ENCODE peak calls at places on chromosome 6, in six cellular contexts. V is tibial nerve, X is colonic mucosa, U is SK-N-SH, Z is fibroblast of the aortic adventitia, M is SJSA1. L is an unnamed sample.

GRCh38 chr6:11054722-11055121 is 10.6 kb upstream of the ELOVL2 start:
- DNase-seq in U (no peak), V (no peak), M (no peak), X (no peak), Z (no peak), L (no peak)

GRCh38 chr6:160344281-160344680 is 3.9 kb upstream of the SLC22A3 start:
- DNase-seq in X (no peak), V (no peak), Z (no peak), M (no peak), U (no peak), L (no peak)

GRCh38 chr6:48893048-48893447 is 570.0 kb downstream of the MMUT start:
- DNase-seq in V (no peak), U (no peak), Z (no peak), X (no peak), M (no peak), L (no peak)

GRCh38 chr6:158810149-158811095 is 8.7 kb downstream of the EZR start:
- DNase-seq in U (no peak), Z (no peak), V (no peak), M (no peak), X (no peak), L (no peak)

GRCh38 chr6:136958168-136958567 is 36.1 kb downstream of the SLC35D3 start:
- DNase-seq in Z (no peak), X (no peak), V (no peak), U (no peak), M (no peak), L (no peak)

GRCh38 chr6:163963205-163964120 is 548.9 kb downstream of the QKI start:
- DNase-seq in V (no peak), M (no peak), U (no peak), Z (no peak), X (no peak), L (no peak)

GRCh38 chr6:37007340-37008043 is 2.0 kb downstream of the FGD2 start:
- DNase-seq in Z (peak; percentile 15), V (peak; percentile 20), X (no peak), U (no peak), M (no peak), L (no peak)

GRCh38 chr6:111677186-111677990 is 71.7 kb upstream of the TRAF3IP2 start:
- DNase-seq in X (no peak), U (no peak), V (no peak), M (no peak), Z (no peak), L (no peak)

GRCh38 chr6:155078331-155078745 is 83.2 kb downstream of the TIAM2 start:
- DNase-seq in X (no peak), Z (peak; percentile 46), V (peak; percentile 7), M (no peak), U (no peak), L (no peak)

DNA sequence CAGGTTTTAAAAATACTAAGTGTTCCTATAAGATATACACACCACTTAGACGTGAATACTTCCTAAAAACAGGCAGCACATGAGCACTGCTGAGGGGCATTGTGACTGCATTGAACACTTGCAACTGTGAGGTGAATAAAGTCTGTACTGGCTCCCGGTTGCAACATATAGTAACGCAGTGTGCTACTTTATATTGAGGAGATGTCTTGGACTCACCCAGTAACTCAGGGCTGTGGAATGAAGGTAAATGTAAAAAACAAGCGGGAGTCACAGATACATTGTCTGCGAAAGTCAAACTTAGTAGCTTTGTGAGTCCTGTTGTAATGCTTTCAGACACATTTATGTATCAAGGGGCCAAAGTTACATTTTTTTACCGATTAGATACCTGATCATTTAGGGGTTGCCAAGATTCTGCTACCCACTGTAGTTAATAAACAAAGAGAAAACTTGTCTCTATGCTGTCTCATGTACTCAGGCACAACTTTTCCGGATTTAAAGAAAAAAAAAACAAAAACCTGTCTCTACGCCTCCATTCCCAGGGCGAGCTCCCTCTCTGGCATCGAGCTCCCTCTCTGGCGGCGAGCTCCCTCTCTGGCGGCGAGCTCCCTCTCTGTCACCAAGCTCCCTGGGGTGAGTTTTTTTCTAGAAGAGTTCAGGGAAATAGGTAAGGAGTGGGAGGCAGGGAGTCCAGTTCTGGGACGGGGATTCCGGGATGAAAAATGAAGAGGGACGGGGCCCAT is 16.8 kb upstream of the HLA-A start:
- DNase-seq in M (no peak), U (no peak), V (no peak), X (no peak), Z (no peak), L (no peak)
- H3K4me3 ChIP-seq in M (no peak overlapping the region), U (no peak overlapping the region), V (no peak overlapping the region), X (peak overlapping the region; percentile 68), Z (peak overlapping the region; percentile 37), L (no peak overlapping the region)

GRCh38 chr6:54291146-54291545 is 17.1 kb upstream of the TINAG start:
- DNase-seq in V (no peak), Z (peak; percentile 62), X (no peak), U (no peak), M (no peak), L (peak; percentile 31)
- H3K4me3 ChIP-seq in V (no peak overlapping the region), Z (no peak overlapping the region), X (no peak overlapping the region), U (no peak overlapping the region), M (no peak overlapping the region), L (no peak overlapping the region)

GRCh38 chr6:156910938-156911337 is 133.8 kb downstream of the ARID1B start:
- DNase-seq in X (no peak), M (no peak), U (no peak), Z (no peak), V (no peak), L (no peak)
- H3K4me3 ChIP-seq in X (no peak overlapping the region), M (no peak overlapping the region), U (no peak overlapping the region), Z (no peak overlapping the region), V (no peak overlapping the region), L (no peak overlapping the region)

GRCh38 chr6:106860940-106861339 is 113.6 kb downstream of the CD24 start:
- DNase-seq in V (no peak), Z (no peak), U (no peak), M (no peak), X (no peak), L (no peak)

GRCh38 chr6:106857771-106858652 is 116.5 kb downstream of the CD24 start:
- DNase-seq in U (no peak), M (no peak), X (no peak), V (no peak), Z (no peak), L (no peak)

GRCh38 chr6:106858653-106859092 is 115.9 kb downstream of the CD24 start:
- DNase-seq in M (peak; percentile 85), V (no peak), U (no peak), Z (peak; percentile 95), X (peak; percentile 87), L (no peak)

DNA sequence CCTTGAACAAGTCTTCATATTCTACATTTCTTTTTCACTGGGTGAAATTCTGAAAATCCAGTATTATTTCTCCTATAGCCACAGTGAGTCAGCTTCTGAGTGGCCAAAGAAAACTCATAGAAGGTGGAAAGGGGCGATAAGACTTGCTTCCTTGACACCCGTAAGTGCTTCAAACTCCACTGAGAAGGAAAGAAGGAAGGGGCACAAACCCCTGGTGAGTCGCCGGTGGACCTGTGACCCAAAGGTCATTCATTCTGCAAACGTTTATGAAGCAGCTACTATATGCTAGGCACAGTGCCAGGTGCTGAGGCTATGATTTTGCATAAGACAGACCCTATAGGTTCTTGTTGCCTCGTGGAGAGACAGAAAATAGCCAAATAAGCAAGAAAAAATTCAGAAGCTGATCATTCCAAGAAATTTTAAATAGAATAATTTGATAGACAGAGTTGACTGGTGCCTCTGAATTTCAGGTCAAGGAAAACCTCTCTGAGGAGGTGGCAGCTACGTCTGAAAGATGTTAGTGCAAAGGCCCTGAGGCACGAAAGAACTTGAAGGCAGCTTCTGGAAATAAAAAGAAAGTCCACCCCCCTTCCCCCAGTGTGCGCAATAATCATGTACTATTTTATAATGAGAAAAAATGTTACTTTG is 118.2 kb downstream of the CD24 start:
- DNase-seq in Z (no peak), M (no peak), V (no peak), X (no peak), U (no peak), L (no peak)
- H3K4me3 ChIP-seq in Z (no peak overlapping the region), M (no peak overlapping the region), V (no peak overlapping the region), X (no peak overlapping the region), U (no peak overlapping the region), L (no peak overlapping the region)

DNA sequence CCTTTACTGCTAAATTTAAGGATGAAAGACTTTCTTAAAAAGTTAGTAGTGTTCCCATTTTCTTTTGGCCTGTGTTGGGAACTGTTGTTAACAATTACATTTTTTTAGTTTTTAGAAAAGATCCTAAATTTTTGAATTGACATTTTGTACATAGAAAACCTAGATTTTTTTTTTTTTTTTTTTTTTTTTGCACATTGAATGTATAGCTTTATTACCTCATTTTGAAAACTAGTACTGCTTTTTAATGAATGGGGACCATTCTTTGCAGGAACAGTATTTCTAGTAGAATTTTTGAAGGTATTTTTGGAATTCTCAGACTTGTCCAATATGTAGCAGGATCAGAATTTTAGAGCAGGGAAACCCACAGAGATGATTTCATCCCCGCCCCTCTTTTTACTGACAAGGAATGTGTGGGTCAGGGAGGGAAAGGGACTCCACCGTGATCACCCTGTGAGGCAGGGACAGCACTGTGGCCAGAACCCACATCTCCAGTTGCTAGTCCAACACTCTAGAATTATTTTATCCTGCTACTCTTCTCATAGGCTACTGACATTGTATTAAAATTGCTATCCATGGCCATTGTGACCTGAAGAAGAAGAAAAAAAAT is 154.4 kb upstream of the SUPT3H start:
- DNase-seq in Z (no peak), M (peak; percentile 41), X (no peak), U (no peak), V (no peak), L (no peak)
- H3K4me3 ChIP-seq in Z (no peak overlapping the region), M (peak overlapping the region; percentile 20), X (no peak overlapping the region), U (no peak overlapping the region), V (no peak overlapping the region), L (no peak overlapping the region)

GRCh38 chr6:123925360-123925759 is 121.7 kb downstream of the NKAIN2 start:
- DNase-seq in V (no peak), X (no peak), U (no peak), Z (no peak), M (no peak), L (no peak)
- H3K4me3 ChIP-seq in V (no peak overlapping the region), X (no peak overlapping the region), U (no peak overlapping the region), Z (no peak overlapping the region), M (no peak overlapping the region), L (no peak overlapping the region)

GRCh38 chr6:157163434-157164159 is 159.7 kb downstream of the TMEM242 start:
- DNase-seq in V (no peak), M (no peak), U (no peak), X (no peak), Z (no peak), L (no peak)
- H3K4me3 ChIP-seq in V (no peak overlapping the region), M (no peak overlapping the region), U (no peak overlapping the region), X (no peak overlapping the region), Z (no peak overlapping the region), L (peak overlapping the region; percentile 35)

GRCh38 chr6:50829898-50830439 is 11.3 kb downstream of the TFAP2B start:
- DNase-seq in X (no peak), U (no peak), V (no peak), Z (no peak), M (no peak), L (no peak)
- H3K4me3 ChIP-seq in X (no peak overlapping the region), U (no peak overlapping the region), V (no peak overlapping the region), Z (no peak overlapping the region), M (no peak overlapping the region), L (no peak overlapping the region)

GRCh38 chr6:26128013-26128771 is 41.0 kb downstream of the HFE start:
- DNase-seq in X (no peak), U (no peak), M (no peak), Z (no peak), V (no peak), L (no peak)

GRCh38 chr6:26123675-26124549 is 36.7 kb downstream of the HFE start:
- DNase-seq in Z (peak; percentile 100), X (peak; percentile 88), M (peak; percentile 98), U (peak; percentile 86), V (peak; percentile 90), L (peak; percentile 83)

GRCh38 chr6:26125015-26125690 is 37.9 kb downstream of the HFE start:
- DNase-seq in V (peak; percentile 35), M (peak; percentile 35), U (no peak), Z (no peak), X (no peak), L (peak; percentile 48)

GRCh38 chr6:26124550-26125014 is 37.4 kb downstream of the HFE start:
- DNase-seq in Z (peak; percentile 39), V (peak; percentile 28), X (no peak), U (no peak), M (no peak), L (no peak)

GRCh38 chr6:26126394-26127221 is 39.4 kb downstream of the HFE start:
- DNase-seq in Z (no peak), U (no peak), M (peak; percentile 11), V (no peak), X (no peak), L (peak; percentile 16)
- H3K4me3 ChIP-seq in Z (peak overlapping the region; percentile 94), U (peak overlapping the region; percentile 84), M (peak overlapping the region; percentile 56), V (peak overlapping the region; percentile 89), X (peak overlapping the region; percentile 73), L (peak overlapping the region; percentile 69)

L was measured in SJCRH30.